ENCODE peak calls at places on chromosomes 12 and 14, in seven cellular contexts. W is GDM1, G is HFFc6, U is substantia nigra, N is KBM-7, X is SIG-M5, H is HEK293T. I is an unnamed sample.

GRCh38 chr14:69473271-69473670 is 11.3 kb upstream of the PLEKHD1 start:
- DNase-seq in N (no peak), H (no peak), G (no peak), X (no peak), U (no peak), W (no peak), I (no peak)

GRCh38 chr12:113727651-113728061 is 238.5 kb downstream of the RBM19 start:
- DNase-seq in H (no peak), X (no peak), G (peak; percentile 91), W (no peak), U (no peak), N (no peak), I (no peak)

GRCh38 chr12:27525373-27525772 is 1.4 kb downstream of the PPFIBP1 start:
- DNase-seq in H (no peak), N (peak; percentile 42), G (peak; percentile 59), U (no peak), X (no peak), W (no peak), I (no peak)

GRCh38 chr12:54215990-54216579 is 27.3 kb upstream of the SMUG1 start:
- DNase-seq in U (no peak), W (no peak), G (no peak), H (no peak), N (no peak), X (no peak), I (no peak)

GRCh38 chr12:117440384-117440783 is 79.0 kb upstream of the NOS1 start:
- DNase-seq in G (no peak), N (no peak), U (no peak), W (no peak), X (no peak), H (no peak), I (no peak)

GRCh38 chr14:70245026-70245425 is 56.3 kb upstream of the SLC8A3 start:
- DNase-seq in U (no peak), X (no peak), N (no peak), H (no peak), G (no peak), W (no peak), I (no peak)

GRCh38 chr14:104510216-104510615 is 69.3 kb upstream of the C14orf180 start:
- DNase-seq in H (no peak), N (no peak), W (no peak), G (no peak), U (no peak), X (no peak), I (no peak)

GRCh38 chr12:49937639-49938300 is 12.8 kb upstream of the AQP2 start:
- DNase-seq in W (no peak), H (no peak), N (no peak), X (no peak), U (no peak), G (no peak), I (no peak)

GRCh38 chr12:108729612-108730336 is 1.5 kb downstream of the CORO1C start:
- DNase-seq in U (no peak), H (no peak), N (no peak), X (no peak), G (peak; percentile 15), W (no peak), I (no peak)

GRCh38 chr14:40445020-40445419 is 1012.8 kb upstream of the FBXO33 start:
- DNase-seq in G (no peak), U (no peak), N (no peak), H (no peak), X (no peak), W (no peak), I (no peak)

GRCh38 chr12:43370299-43370698 is 181.7 kb downstream of the ADAMTS20 start:
- DNase-seq in W (no peak), X (no peak), U (no peak), H (no peak), G (no peak), N (no peak), I (peak; percentile 12)